ENCODE peak calls at places on chromosomes 6 and 20, in seven cellular contexts. One of them, this sample, is unnamed. For H3K27me3 and H3K9me3, the result is how much of the 10 kb centered on the place peaks cover.

GRCh38 chr6:119313937-119314893 is 35.3 kb downstream of the MAN1A1 start:
- DNase-seq in thoracic aorta: no peak
- DNase-seq in aorta: no peak
- DNase-seq in transverse colon: peak
- DNase-seq in WERI-Rb-1: no peak
- DNase-seq in pancreas: no peak
- DNase-seq in CD8-positive, alpha-beta memory T cell: peak
- DNase-seq in this sample: no peak

GRCh38 chr6:142013286-142013685 is 119.4 kb upstream of the GJE1 start:
- DNase-seq in thoracic aorta: no peak
- DNase-seq in aorta: no peak
- DNase-seq in transverse colon: no peak
- DNase-seq in WERI-Rb-1: no peak
- DNase-seq in pancreas: no peak
- DNase-seq in CD8-positive, alpha-beta memory T cell: no peak
- DNase-seq in this sample: no peak

GRCh38 chr20:9582137-9582536 is 67.7 kb downstream of the LAMP5 start:
- DNase-seq in thoracic aorta: no peak
- DNase-seq in aorta: no peak
- DNase-seq in transverse colon: no peak
- DNase-seq in WERI-Rb-1: no peak
- DNase-seq in pancreas: no peak
- DNase-seq in CD8-positive, alpha-beta memory T cell: no peak
- DNase-seq in this sample: no peak

GRCh38 chr20:63703471-63703975 is 4.3 kb downstream of the ARFRP1 start:
- DNase-seq in thoracic aorta: no peak
- DNase-seq in aorta: peak
- DNase-seq in transverse colon: no peak
- DNase-seq in WERI-Rb-1: peak
- DNase-seq in pancreas: peak
- DNase-seq in CD8-positive, alpha-beta memory T cell: no peak
- DNase-seq in this sample: no peak

GRCh38 chr20:32777177-32777956 is 15.2 kb downstream of the DNMT3B start:
- DNase-seq in thoracic aorta: no peak
- DNase-seq in aorta: no peak
- DNase-seq in transverse colon: no peak
- DNase-seq in WERI-Rb-1: no peak
- DNase-seq in pancreas: peak
- DNase-seq in CD8-positive, alpha-beta memory T cell: no peak
- DNase-seq in this sample: no peak

GRCh38 chr6:158718431-158719126 is 68.7 kb downstream of the SYTL3 start:
- DNase-seq in thoracic aorta: no peak
- DNase-seq in aorta: no peak
- DNase-seq in transverse colon: peak
- DNase-seq in WERI-Rb-1: peak
- DNase-seq in pancreas: peak
- DNase-seq in CD8-positive, alpha-beta memory T cell: no peak
- DNase-seq in this sample: no peak

GRCh38 chr6:116208056-116208785 is 45.7 kb downstream of the TSPYL4 start:
- DNase-seq in thoracic aorta: no peak
- DNase-seq in aorta: no peak
- DNase-seq in transverse colon: no peak
- DNase-seq in WERI-Rb-1: no peak
- DNase-seq in pancreas: no peak
- DNase-seq in CD8-positive, alpha-beta memory T cell: no peak
- DNase-seq in this sample: no peak

GRCh38 chr6:78851156-78851555 is 16.2 kb upstream of the IRAK1BP1 start:
- DNase-seq in thoracic aorta: no peak
- DNase-seq in aorta: no peak
- DNase-seq in transverse colon: no peak
- DNase-seq in WERI-Rb-1: no peak
- DNase-seq in pancreas: no peak
- DNase-seq in CD8-positive, alpha-beta memory T cell: no peak
- DNase-seq in this sample: no peak

GRCh38 chr6:39189915-39190544 is 39.2 kb downstream of the KCNK5 start:
- DNase-seq in thoracic aorta: no peak
- DNase-seq in aorta: peak
- DNase-seq in transverse colon: peak
- DNase-seq in WERI-Rb-1: peak
- DNase-seq in pancreas: peak
- DNase-seq in CD8-positive, alpha-beta memory T cell: no peak
- DNase-seq in this sample: no peak

GRCh38 chr20:58740356-58741308 is 48.0 kb downstream of the NPEPL1 start:
- DNase-seq in thoracic aorta: no peak
- DNase-seq in aorta: no peak
- DNase-seq in transverse colon: no peak
- DNase-seq in WERI-Rb-1: no peak
- DNase-seq in pancreas: no peak
- DNase-seq in CD8-positive, alpha-beta memory T cell: no peak
- DNase-seq in this sample: no peak
- H3K27me3 ChIP-seq in thoracic aorta: under half
- H3K27me3 ChIP-seq in aorta: under half
- H3K27me3 ChIP-seq in transverse colon: under half
- H3K27me3 ChIP-seq in WERI-Rb-1: under half
- H3K27me3 ChIP-seq in pancreas: under half
- H3K27me3 ChIP-seq in CD8-positive, alpha-beta memory T cell: under half
- H3K27me3 ChIP-seq in this sample: under half

DNA sequence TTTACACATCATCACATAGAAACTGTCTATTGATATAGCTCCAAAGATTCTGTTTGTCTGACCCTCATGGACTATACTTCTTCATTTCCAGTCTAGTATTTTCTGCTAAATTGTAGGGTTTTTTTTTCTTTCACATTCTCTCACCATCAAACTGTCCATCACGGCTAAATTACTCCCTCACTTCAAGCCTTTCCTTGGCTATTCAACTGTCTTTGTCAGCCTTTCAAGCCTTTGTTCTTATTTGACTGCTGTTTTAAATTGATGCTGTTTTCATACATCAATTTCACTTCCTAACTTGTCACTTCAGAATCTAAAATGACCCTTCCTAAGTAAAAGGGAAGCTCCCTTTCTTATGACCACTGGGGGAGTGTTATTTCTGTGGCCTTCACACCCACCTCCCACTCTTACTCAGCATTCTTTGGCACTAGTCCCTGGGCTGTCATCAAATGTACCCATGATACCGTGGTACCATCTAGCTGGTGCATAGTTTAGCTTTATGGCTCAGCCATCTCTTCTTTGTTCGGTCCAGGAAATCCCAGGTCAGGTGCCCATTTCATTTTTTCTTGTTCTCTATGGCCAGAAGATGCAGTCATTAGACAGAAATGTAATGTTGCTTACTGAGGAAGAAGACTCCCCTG is 8.6 kb downstream of the GJA1 start:
- DNase-seq in thoracic aorta: peak
- DNase-seq in aorta: no peak
- DNase-seq in transverse colon: no peak
- DNase-seq in WERI-Rb-1: no peak
- DNase-seq in pancreas: no peak
- DNase-seq in CD8-positive, alpha-beta memory T cell: no peak
- DNase-seq in this sample: no peak
- H3K9me3 ChIP-seq in thoracic aorta: under half
- H3K9me3 ChIP-seq in aorta: under half
- H3K9me3 ChIP-seq in transverse colon: under half
- H3K9me3 ChIP-seq in WERI-Rb-1: under half
- H3K9me3 ChIP-seq in pancreas: under half
- H3K9me3 ChIP-seq in CD8-positive, alpha-beta memory T cell: under half
- H3K9me3 ChIP-seq in this sample: under half

GRCh38 chr6:8182857-8183256 is 80.5 kb upstream of the EEF1E1 start:
- DNase-seq in thoracic aorta: no peak
- DNase-seq in aorta: no peak
- DNase-seq in transverse colon: no peak
- DNase-seq in WERI-Rb-1: no peak
- DNase-seq in pancreas: no peak
- DNase-seq in CD8-positive, alpha-beta memory T cell: no peak
- DNase-seq in this sample: no peak

GRCh38 chr6:8181162-8181909 is 79.0 kb upstream of the EEF1E1 start:
- DNase-seq in thoracic aorta: no peak
- DNase-seq in aorta: no peak
- DNase-seq in transverse colon: no peak
- DNase-seq in WERI-Rb-1: no peak
- DNase-seq in pancreas: no peak
- DNase-seq in CD8-positive, alpha-beta memory T cell: no peak
- DNase-seq in this sample: no peak

GRCh38 chr6:8180327-8181161 is 78.2 kb upstream of the EEF1E1 start:
- DNase-seq in thoracic aorta: no peak
- DNase-seq in aorta: no peak
- DNase-seq in transverse colon: no peak
- DNase-seq in WERI-Rb-1: no peak
- DNase-seq in pancreas: no peak
- DNase-seq in CD8-positive, alpha-beta memory T cell: no peak
- DNase-seq in this sample: peak

GRCh38 chr6:8183266-8183665 is 80.9 kb upstream of the EEF1E1 start:
- DNase-seq in thoracic aorta: no peak
- DNase-seq in aorta: no peak
- DNase-seq in transverse colon: no peak
- DNase-seq in WERI-Rb-1: no peak
- DNase-seq in pancreas: no peak
- DNase-seq in CD8-positive, alpha-beta memory T cell: no peak
- DNase-seq in this sample: no peak

GRCh38 chr6:8182209-8182845 is 80.0 kb upstream of the EEF1E1 start:
- DNase-seq in thoracic aorta: no peak
- DNase-seq in aorta: no peak
- DNase-seq in transverse colon: no peak
- DNase-seq in WERI-Rb-1: no peak
- DNase-seq in pancreas: no peak
- DNase-seq in CD8-positive, alpha-beta memory T cell: no peak
- DNase-seq in this sample: no peak
- H3K27ac ChIP-seq in thoracic aorta: peak
- H3K27ac ChIP-seq in aorta: peak
- H3K27ac ChIP-seq in transverse colon: no peak
- H3K27ac ChIP-seq in WERI-Rb-1: no peak
- H3K27ac ChIP-seq in pancreas: no peak
- H3K27ac ChIP-seq in CD8-positive, alpha-beta memory T cell: no peak
- H3K27ac ChIP-seq in this sample: no peak

DNA sequence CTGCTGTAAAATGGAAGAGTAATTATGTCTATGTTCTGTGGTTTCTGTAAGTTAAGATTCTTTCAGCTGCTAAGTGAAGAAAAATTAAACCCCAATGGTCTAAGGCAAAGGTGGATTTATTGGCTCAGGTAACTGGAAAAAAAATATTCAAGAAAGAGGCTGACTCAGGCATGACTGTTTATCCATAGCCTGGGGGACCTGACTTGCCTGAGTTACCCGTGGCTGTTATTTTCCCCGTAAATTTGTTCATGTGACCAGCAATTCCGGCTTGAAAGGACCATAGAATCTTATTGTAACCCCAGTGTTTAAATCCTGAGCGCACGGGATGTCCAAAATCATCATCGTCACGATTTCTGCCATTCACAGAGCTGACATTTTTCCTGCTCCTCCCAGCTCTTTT is 32.3 kb upstream of the SULF2 start:
- DNase-seq in thoracic aorta: no peak
- DNase-seq in aorta: no peak
- DNase-seq in transverse colon: no peak
- DNase-seq in WERI-Rb-1: no peak
- DNase-seq in pancreas: no peak
- DNase-seq in CD8-positive, alpha-beta memory T cell: no peak
- DNase-seq in this sample: no peak
- H3K27me3 ChIP-seq in thoracic aorta: under half
- H3K27me3 ChIP-seq in aorta: under half
- H3K27me3 ChIP-seq in transverse colon: under half
- H3K27me3 ChIP-seq in WERI-Rb-1: under half
- H3K27me3 ChIP-seq in pancreas: under half
- H3K27me3 ChIP-seq in CD8-positive, alpha-beta memory T cell: under half
- H3K27me3 ChIP-seq in this sample: under half

GRCh38 chr20:58531063-58531462 is 15.9 kb upstream of the APCDD1L start:
- DNase-seq in thoracic aorta: no peak
- DNase-seq in aorta: no peak
- DNase-seq in transverse colon: no peak
- DNase-seq in WERI-Rb-1: no peak
- DNase-seq in pancreas: no peak
- DNase-seq in CD8-positive, alpha-beta memory T cell: no peak
- DNase-seq in this sample: no peak
- H3K9me3 ChIP-seq in thoracic aorta: under half
- H3K9me3 ChIP-seq in aorta: under half
- H3K9me3 ChIP-seq in transverse colon: under half
- H3K9me3 ChIP-seq in WERI-Rb-1: under half
- H3K9me3 ChIP-seq in pancreas: under half
- H3K9me3 ChIP-seq in CD8-positive, alpha-beta memory T cell: under half
- H3K9me3 ChIP-seq in this sample: under half

GRCh38 chr6:14621518-14621917 is 503.9 kb downstream of the CD83 start:
- DNase-seq in thoracic aorta: no peak
- DNase-seq in aorta: no peak
- DNase-seq in transverse colon: no peak
- DNase-seq in WERI-Rb-1: no peak
- DNase-seq in pancreas: no peak
- DNase-seq in CD8-positive, alpha-beta memory T cell: no peak
- DNase-seq in this sample: no peak
- H3K27ac ChIP-seq in thoracic aorta: no peak
- H3K27ac ChIP-seq in aorta: no peak
- H3K27ac ChIP-seq in transverse colon: no peak
- H3K27ac ChIP-seq in WERI-Rb-1: no peak
- H3K27ac ChIP-seq in pancreas: no peak
- H3K27ac ChIP-seq in CD8-positive, alpha-beta memory T cell: no peak
- H3K27ac ChIP-seq in this sample: no peak

DNA sequence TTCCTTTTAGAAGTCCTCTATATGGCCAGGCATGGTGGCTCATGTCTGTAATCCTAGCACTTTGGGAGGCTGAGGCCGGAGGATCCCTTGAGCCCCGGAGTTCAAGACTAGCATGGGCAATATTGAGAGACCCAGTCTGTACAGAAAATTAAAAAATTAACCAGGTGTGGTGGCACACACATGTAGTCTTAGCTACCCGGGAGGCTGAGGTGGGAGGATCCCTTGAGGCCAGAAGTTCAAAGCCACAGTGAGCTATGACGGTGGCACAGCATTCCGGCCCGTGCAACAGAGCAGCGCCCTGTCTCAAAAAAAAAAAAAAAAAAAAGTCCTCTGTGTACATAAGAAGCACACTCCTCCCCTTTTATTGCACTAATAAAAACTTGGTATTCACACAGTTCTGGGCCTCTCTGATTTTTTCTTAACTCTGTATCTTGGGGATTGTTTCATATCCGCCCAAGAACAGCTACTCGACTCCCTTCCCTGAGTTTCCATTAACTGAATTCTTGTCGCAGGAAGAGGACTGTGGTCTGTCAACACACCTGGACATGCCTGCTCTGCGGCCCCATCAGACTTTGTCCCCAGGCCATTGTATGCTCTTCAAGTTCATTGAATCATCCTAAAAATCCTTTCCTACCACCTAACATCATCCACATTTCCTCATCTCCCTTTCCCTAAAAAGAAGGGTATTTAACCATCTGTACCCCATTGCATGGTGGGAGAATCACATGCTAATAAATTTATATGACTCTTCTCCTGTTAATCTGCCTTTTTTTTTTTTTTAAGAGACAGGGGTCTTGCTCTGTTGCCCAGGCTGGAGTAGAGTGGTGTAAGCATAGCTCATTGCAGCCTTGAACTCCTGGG is 25.9 kb upstream of the PPP1R3G start:
- DNase-seq in thoracic aorta: no peak
- DNase-seq in aorta: no peak
- DNase-seq in transverse colon: peak
- DNase-seq in WERI-Rb-1: no peak
- DNase-seq in pancreas: no peak
- DNase-seq in CD8-positive, alpha-beta memory T cell: no peak
- DNase-seq in this sample: no peak
- H3K27me3 ChIP-seq in thoracic aorta: under half
- H3K27me3 ChIP-seq in aorta: under half
- H3K27me3 ChIP-seq in transverse colon: under half
- H3K27me3 ChIP-seq in WERI-Rb-1: under half
- H3K27me3 ChIP-seq in pancreas: under half
- H3K27me3 ChIP-seq in CD8-positive, alpha-beta memory T cell: under half
- H3K27me3 ChIP-seq in this sample: under half